ENCODE peak calls at places on chromosome 14, in nine cellular contexts. H is progenitor cell of endocrine pancreas, A is osteocyte, O is tibial nerve, L is sigmoid colon, M is D721Med, G is hepatocyte, P is fibroblast of pulmonary artery, K is AG09319. B is an unnamed sample.

GRCh38 chr14:72907886-72908285 is 14.0 kb upstream of the DPF3 start:
- DNase-seq in H (no peak), L (no peak), O (no peak), K (no peak), P (no peak), M (no peak), G (peak; percentile 39), A (no peak), B (no peak)

GRCh38 chr14:53389207-53389606 is 236.1 kb upstream of the DDHD1 start:
- DNase-seq in G (no peak), O (no peak), A (no peak), K (no peak), M (no peak), L (no peak), P (peak; percentile 19), H (no peak), B (no peak)

GRCh38 chr14:105313381-105314286 is 914 bp upstream of the PACS2 start:
- DNase-seq in P (no peak), K (no peak), M (no peak), L (no peak), A (no peak), G (peak; percentile 62), H (peak; percentile 27), O (no peak), B (no peak)

GRCh38 chr14:88005050-88005481 is at the start of gene GPR65:
- DNase-seq in O (no peak), L (no peak), M (no peak), H (no peak), K (no peak), A (no peak), G (no peak), P (peak; percentile 45), B (no peak)

GRCh38 chr14:57831981-57832380 is 33.9 kb downstream of the SLC35F4 start:
- DNase-seq in G (peak; percentile 18), P (no peak), M (no peak), O (no peak), H (no peak), K (no peak), L (no peak), A (no peak), B (no peak)

GRCh38 chr14:37834275-37834674 is 238.8 kb downstream of the TTC6 start:
- DNase-seq in A (no peak), K (no peak), O (no peak), H (no peak), M (no peak), L (no peak), G (no peak), P (no peak), B (no peak)

GRCh38 chr14:96512602-96513397 is 10.6 kb downstream of the PAPOLA start:
- DNase-seq in M (no peak), H (no peak), G (no peak), K (no peak), P (no peak), A (no peak), O (no peak), L (no peak), B (no peak)

GRCh38 chr14:95424533-95424932 is 91.9 kb downstream of the SYNE3 start:
- DNase-seq in M (no peak), K (peak; percentile 46), L (no peak), A (no peak), H (no peak), P (peak; percentile 68), G (no peak), O (no peak), B (no peak)

GRCh38 chr14:75306917-75307699 is 28.5 kb downstream of the FOS start:
- DNase-seq in P (no peak), O (no peak), M (no peak), L (no peak), K (no peak), G (peak; percentile 50), H (no peak), A (no peak), B (no peak)

GRCh38 chr14:31339743-31340142 is 80.6 kb downstream of the HEATR5A start:
- DNase-seq in K (no peak), M (no peak), P (no peak), L (no peak), A (no peak), G (no peak), O (no peak), H (no peak), B (no peak)

GRCh38 chr14:61585598-61586538 is 109.4 kb upstream of the HIF1A start:
- DNase-seq in M (no peak), A (no peak), H (no peak), P (peak; percentile 81), G (peak; percentile 72), O (peak; percentile 42), K (no peak), L (peak; percentile 85), B (peak; percentile 37)

GRCh38 chr14:40100544-40101196 is 668.4 kb upstream of the FBXO33 start:
- DNase-seq in O (no peak), P (no peak), K (no peak), M (no peak), G (no peak), H (no peak), L (no peak), A (no peak), B (no peak)

GRCh38 chr14:70754989-70755388 is 54.3 kb downstream of the MAP3K9 start:
- DNase-seq in A (no peak), M (no peak), L (no peak), K (no peak), P (peak; percentile 5), H (no peak), O (no peak), G (no peak), B (peak; percentile 87)

GRCh38 chr14:55128386-55129085 is 516 bp upstream of the LGALS3 start:
- DNase-seq in P (no peak), O (no peak), L (no peak), H (no peak), G (peak; percentile 48), K (no peak), A (no peak), M (no peak), B (no peak)

GRCh38 chr14:36019126-36019525 is 157.4 kb downstream of the PTCSC3 start:
- DNase-seq in H (no peak), G (no peak), M (no peak), A (no peak), P (no peak), K (no peak), L (no peak), O (no peak), B (no peak)

DNA sequence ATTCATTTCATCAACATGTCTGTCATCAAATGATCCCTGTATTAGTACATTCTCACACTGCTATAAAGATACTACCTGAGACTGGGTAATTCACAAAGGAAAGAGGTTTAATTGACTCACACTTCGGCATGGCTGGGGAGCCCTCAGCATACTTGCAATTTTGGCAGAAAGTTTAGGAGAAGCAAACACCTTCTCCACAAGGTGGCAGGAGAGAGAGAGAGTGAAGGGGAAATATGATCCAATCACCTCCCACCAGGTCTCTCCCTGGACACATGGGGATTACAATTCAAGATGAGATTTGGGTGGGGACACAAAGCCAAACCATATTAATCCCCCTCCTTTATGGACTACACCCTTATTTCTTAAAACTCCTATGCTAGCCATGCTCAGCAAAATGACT is 932.2 kb downstream of the FLRT2 start:
- DNase-seq in L (no peak), M (no peak), K (no peak), A (no peak), O (no peak), P (peak; percentile 57), G (peak; percentile 16), H (no peak), B (no peak)
- TF ChIP-seq CTCF in L (no peak), M (peak; percentile 12), K (no peak), A (peak; percentile 52), O (no peak), P (peak; percentile 66), G (peak; percentile 48), H (peak; percentile 30), B (no peak)

GRCh38 chr14:93691042-93691780 is 97.1 kb downstream of the PRIMA1 start:
- DNase-seq in H (no peak), G (no peak), O (no peak), A (no peak), M (no peak), K (no peak), L (no peak), P (no peak), B (no peak)
- TF ChIP-seq CTCF in H (no peak), G (no peak), O (no peak), A (no peak), M (no peak), K (no peak), L (no peak), P (no peak), B (no peak)

GRCh38 chr14:20332946-20333782 is at the start of gene CCNB1IP1:
- DNase-seq in K (peak; percentile 51), O (no peak), A (no peak), H (peak; percentile 14), G (peak; percentile 90), M (peak; percentile 69), P (peak; percentile 92), L (peak; percentile 86), B (peak; percentile 75)
- TF ChIP-seq CTCF in K (no peak), O (no peak), A (no peak), H (no peak), G (no peak), M (no peak), P (no peak), L (no peak), B (no peak)

GRCh38 chr14:21096889-21097615 is 1.4 kb downstream of the ZNF219 start:
- DNase-seq in L (no peak), H (no peak), P (no peak), A (no peak), M (no peak), K (no peak), G (no peak), O (no peak), B (no peak)

GRCh38 chr14:21098892-21099595 is 589 bp upstream of the ZNF219 start:
- DNase-seq in H (no peak), L (no peak), K (no peak), M (no peak), G (no peak), P (no peak), O (no peak), A (no peak), B (no peak)

GRCh38 chr14:21099596-21099985 is 1.1 kb upstream of the ZNF219 start:
- DNase-seq in L (no peak), K (no peak), A (no peak), O (no peak), M (no peak), H (no peak), P (no peak), G (no peak), B (no peak)

GRCh38 chr14:21097616-21098133 is 780 bp downstream of the ZNF219 start:
- DNase-seq in G (peak; percentile 65), O (no peak), H (peak; percentile 32), P (no peak), K (no peak), L (no peak), A (no peak), M (no peak), B (no peak)

DNA sequence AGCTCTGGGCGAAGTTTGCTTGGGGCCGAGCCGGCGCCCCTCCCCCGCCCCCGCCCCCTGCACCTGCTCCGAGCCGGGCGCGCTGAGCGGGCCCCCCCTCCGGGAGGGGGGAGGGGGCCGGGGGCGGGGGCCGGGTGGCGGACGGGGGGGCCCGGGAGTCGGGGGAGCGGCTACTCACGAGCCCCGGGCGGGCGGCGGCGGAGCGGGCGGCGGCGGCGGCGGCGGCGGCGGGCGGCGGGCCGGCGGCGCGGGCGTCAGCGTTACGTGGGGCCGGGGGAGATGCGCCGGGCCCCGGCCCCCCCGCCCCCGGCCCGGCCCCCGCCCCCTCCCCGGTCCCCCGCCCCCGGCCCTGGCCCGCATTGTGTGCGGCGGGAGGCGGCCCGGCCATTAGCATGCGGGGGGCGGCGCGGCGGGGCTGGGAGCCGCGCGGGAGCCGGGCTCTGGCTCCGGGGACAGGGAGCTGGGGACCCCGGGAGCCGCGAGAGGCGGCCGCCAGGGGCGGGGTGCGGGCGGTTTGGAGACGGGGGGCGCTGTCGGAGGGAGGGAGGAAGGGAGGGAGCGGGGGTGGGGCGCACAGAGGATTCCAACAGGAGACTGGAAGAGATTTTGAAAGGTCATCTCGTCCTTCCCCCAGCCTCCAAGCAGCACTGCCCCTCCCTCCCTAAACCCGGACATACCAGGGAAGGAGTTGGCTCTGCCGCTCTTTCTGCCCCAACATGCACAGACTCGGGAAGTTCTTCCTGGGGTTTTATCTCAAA is at the start of gene ZNF219:
- DNase-seq in M (peak; percentile 48), L (peak; percentile 86), G (peak; percentile 75), O (no peak), A (no peak), P (peak; percentile 45), H (peak; percentile 56), K (no peak), B (peak; percentile 66)
- TF ChIP-seq CTCF in M (no peak), L (no peak), G (no peak), O (peak; percentile 13), A (peak; percentile 14), P (no peak), H (peak; percentile 15), K (no peak), B (no peak)